ENCODE peak calls at places on chromosomes 3 and 15, in six cellular contexts. G is type B pancreatic cell, K is tibial artery, T is HTR-8/SVneo, Z is heart left ventricle, C is Right ventricle myocardium superior. R is an unnamed sample.

GRCh38 chr3:4493931-4494806 is 1.0 kb downstream of the ITPR1 start:
- DNase-seq in G (no peak), K (no peak), T (no peak), Z (peak; percentile 49), C (peak; percentile 43), R (peak; percentile 20)

GRCh38 chr3:164730810-164731209 is 347.5 kb downstream of the SI start:
- DNase-seq in G (no peak), K (no peak), T (no peak), Z (no peak), C (no peak), R (no peak)

GRCh38 chr15:70777156-70777926 is 14.0 kb upstream of the UACA start:
- DNase-seq in G (no peak), K (no peak), T (no peak), Z (no peak), C (no peak), R (no peak)

GRCh38 chr3:170836491-170836890 is 33.5 kb downstream of the RPL22L1 start:
- DNase-seq in G (no peak), K (no peak), T (no peak), Z (no peak), C (no peak), R (no peak)

GRCh38 chr3:16816048-16816780 is 68.5 kb upstream of the PLCL2 start:
- DNase-seq in G (no peak), K (no peak), T (no peak), Z (no peak), C (no peak), R (no peak)

GRCh38 chr15:64851503-64851840 is 9.8 kb downstream of the PLEKHO2 start:
- DNase-seq in G (no peak), K (no peak), T (no peak), Z (no peak), C (no peak), R (no peak)

GRCh38 chr3:113241292-113242033 is 30.1 kb downstream of the BOC start:
- DNase-seq in G (no peak), K (no peak), T (peak; percentile 17), Z (no peak), C (no peak), R (no peak)

GRCh38 chr3:45473841-45474240 is 85.5 kb downstream of the LARS2 start:
- DNase-seq in G (no peak), K (no peak), T (no peak), Z (no peak), C (no peak), R (no peak)

GRCh38 chr3:30919600-30919999 is 25.1 kb upstream of the GADL1 start:
- DNase-seq in G (no peak), K (no peak), T (no peak), Z (no peak), C (no peak), R (no peak)

GRCh38 chr15:75842722-75843617 is at the start of gene UBE2Q2:
- DNase-seq in G (peak; percentile 84), K (peak; percentile 81), T (peak; percentile 59), Z (peak; percentile 86), C (peak; percentile 86), R (peak; percentile 82)

GRCh38 chr15:66775127-66776105 is 73.4 kb downstream of the SMAD6 start:
- DNase-seq in G (no peak), K (no peak), T (no peak), Z (peak; percentile 65), C (peak; percentile 60), R (no peak)

GRCh38 chr3:21484323-21485154 is 266.5 kb downstream of the ZNF385D start:
- DNase-seq in G (no peak), K (peak; percentile 59), T (peak; percentile 11), Z (peak; percentile 46), C (peak; percentile 40), R (peak; percentile 18)

GRCh38 chr15:42832577-42832976 is 88.0 kb downstream of the TTBK2 start:
- DNase-seq in G (no peak), K (no peak), T (peak; percentile 71), Z (no peak), C (no peak), R (no peak)

GRCh38 chr3:55746808-55747413 is 259.8 kb upstream of the WNT5A start:
- DNase-seq in G (no peak), K (no peak), T (no peak), Z (no peak), C (no peak), R (no peak)

GRCh38 chr3:31047673-31048072 is 153.2 kb upstream of the GADL1 start:
- DNase-seq in G (no peak), K (no peak), T (no peak), Z (no peak), C (no peak), R (no peak)

GRCh38 chr15:66838202-66838601 is 136.2 kb downstream of the SMAD6 start:
- DNase-seq in G (no peak), K (peak; percentile 39), T (no peak), Z (no peak), C (no peak), R (no peak)

GRCh38 chr3:151268267-151269235 is 9.8 kb downstream of the P2RY14 start:
- DNase-seq in G (no peak), K (no peak), T (no peak), Z (no peak), C (no peak), R (no peak)